ENCODE peak calls at places on chromosomes 3 and 15, in eight cellular contexts. One of them, this sample, is unnamed.

GRCh38 chr15:34374816-34375215 is 7.8 kb upstream of the LPCAT4 start:
- DNase-seq in posterior vena cava: no peak
- DNase-seq in lower lobe of right lung: no peak
- DNase-seq in body of pancreas: no peak
- DNase-seq in activated T-cell treated with anti-CD3 and anti-CD28 coated beads, Interleukin-2, amount 50 U/mL, for 24 hours: no peak
- DNase-seq in nucleus accumbens: no peak
- DNase-seq in T-helper 9 cell: no peak
- DNase-seq in hepatic stellate cell: no peak
- DNase-seq in this sample: no peak

GRCh38 chr3:29695201-29695904 is 414.5 kb downstream of the RBMS3 start:
- DNase-seq in posterior vena cava: no peak
- DNase-seq in lower lobe of right lung: no peak
- DNase-seq in body of pancreas: no peak
- DNase-seq in activated T-cell treated with anti-CD3 and anti-CD28 coated beads, Interleukin-2, amount 50 U/mL, for 24 hours: no peak
- DNase-seq in nucleus accumbens: no peak
- DNase-seq in T-helper 9 cell: no peak
- DNase-seq in hepatic stellate cell: no peak
- DNase-seq in this sample: no peak

GRCh38 chr3:133962879-133963278 is 66.8 kb downstream of the SLCO2A1 start:
- DNase-seq in posterior vena cava: peak; percentile 78
- DNase-seq in lower lobe of right lung: no peak
- DNase-seq in body of pancreas: no peak
- DNase-seq in activated T-cell treated with anti-CD3 and anti-CD28 coated beads, Interleukin-2, amount 50 U/mL, for 24 hours: no peak
- DNase-seq in nucleus accumbens: no peak
- DNase-seq in T-helper 9 cell: no peak
- DNase-seq in hepatic stellate cell: peak; percentile 27
- DNase-seq in this sample: peak; percentile 88

GRCh38 chr3:127036209-127037020 is 53.5 kb downstream of the PLXNA1 start:
- DNase-seq in posterior vena cava: peak; percentile 77
- DNase-seq in lower lobe of right lung: peak; percentile 55
- DNase-seq in body of pancreas: peak; percentile 13
- DNase-seq in activated T-cell treated with anti-CD3 and anti-CD28 coated beads, Interleukin-2, amount 50 U/mL, for 24 hours: no peak
- DNase-seq in nucleus accumbens: no peak
- DNase-seq in T-helper 9 cell: no peak
- DNase-seq in hepatic stellate cell: no peak
- DNase-seq in this sample: no peak

GRCh38 chr3:134373278-134373941 is 837 bp downstream of the AMOTL2 start:
- DNase-seq in posterior vena cava: peak; percentile 92
- DNase-seq in lower lobe of right lung: peak; percentile 88
- DNase-seq in body of pancreas: peak; percentile 88
- DNase-seq in activated T-cell treated with anti-CD3 and anti-CD28 coated beads, Interleukin-2, amount 50 U/mL, for 24 hours: no peak
- DNase-seq in nucleus accumbens: peak; percentile 80
- DNase-seq in T-helper 9 cell: no peak
- DNase-seq in hepatic stellate cell: peak; percentile 87
- DNase-seq in this sample: no peak

GRCh38 chr15:60858511-60859085 is 370.5 kb downstream of the RORA start:
- DNase-seq in posterior vena cava: no peak
- DNase-seq in lower lobe of right lung: no peak
- DNase-seq in body of pancreas: no peak
- DNase-seq in activated T-cell treated with anti-CD3 and anti-CD28 coated beads, Interleukin-2, amount 50 U/mL, for 24 hours: no peak
- DNase-seq in nucleus accumbens: no peak
- DNase-seq in T-helper 9 cell: no peak
- DNase-seq in hepatic stellate cell: no peak
- DNase-seq in this sample: no peak

GRCh38 chr15:30923429-30923828 is 19.7 kb downstream of the FAN1 start:
- DNase-seq in posterior vena cava: no peak
- DNase-seq in lower lobe of right lung: no peak
- DNase-seq in body of pancreas: no peak
- DNase-seq in activated T-cell treated with anti-CD3 and anti-CD28 coated beads, Interleukin-2, amount 50 U/mL, for 24 hours: no peak
- DNase-seq in nucleus accumbens: peak; percentile 69
- DNase-seq in T-helper 9 cell: no peak
- DNase-seq in hepatic stellate cell: no peak
- DNase-seq in this sample: no peak

GRCh38 chr15:48367483-48367882 is 36.3 kb downstream of the DUT start:
- DNase-seq in posterior vena cava: no peak
- DNase-seq in lower lobe of right lung: no peak
- DNase-seq in body of pancreas: no peak
- DNase-seq in activated T-cell treated with anti-CD3 and anti-CD28 coated beads, Interleukin-2, amount 50 U/mL, for 24 hours: no peak
- DNase-seq in nucleus accumbens: no peak
- DNase-seq in T-helper 9 cell: no peak
- DNase-seq in hepatic stellate cell: no peak
- DNase-seq in this sample: no peak

GRCh38 chr3:17473761-17474160 is 268.7 kb downstream of the TBC1D5 start:
- DNase-seq in posterior vena cava: no peak
- DNase-seq in lower lobe of right lung: no peak
- DNase-seq in body of pancreas: no peak
- DNase-seq in activated T-cell treated with anti-CD3 and anti-CD28 coated beads, Interleukin-2, amount 50 U/mL, for 24 hours: no peak
- DNase-seq in nucleus accumbens: no peak
- DNase-seq in T-helper 9 cell: no peak
- DNase-seq in hepatic stellate cell: peak; percentile 6
- DNase-seq in this sample: no peak

GRCh38 chr3:142724682-142725351 is 983 bp downstream of the TRPC1 start:
- DNase-seq in posterior vena cava: peak; percentile 83
- DNase-seq in lower lobe of right lung: peak; percentile 48
- DNase-seq in body of pancreas: peak; percentile 23
- DNase-seq in activated T-cell treated with anti-CD3 and anti-CD28 coated beads, Interleukin-2, amount 50 U/mL, for 24 hours: no peak
- DNase-seq in nucleus accumbens: peak; percentile 47
- DNase-seq in T-helper 9 cell: no peak
- DNase-seq in hepatic stellate cell: peak; percentile 37
- DNase-seq in this sample: no peak

GRCh38 chr3:111538687-111539086 is 3.3 kb upstream of the CD96 start:
- DNase-seq in posterior vena cava: no peak
- DNase-seq in lower lobe of right lung: no peak
- DNase-seq in body of pancreas: no peak
- DNase-seq in activated T-cell treated with anti-CD3 and anti-CD28 coated beads, Interleukin-2, amount 50 U/mL, for 24 hours: no peak
- DNase-seq in nucleus accumbens: no peak
- DNase-seq in T-helper 9 cell: no peak
- DNase-seq in hepatic stellate cell: peak; percentile 26
- DNase-seq in this sample: peak; percentile 29

GRCh38 chr3:124329723-124330122 is 337.8 kb upstream of the ROPN1 start:
- DNase-seq in posterior vena cava: no peak
- DNase-seq in lower lobe of right lung: no peak
- DNase-seq in body of pancreas: no peak
- DNase-seq in activated T-cell treated with anti-CD3 and anti-CD28 coated beads, Interleukin-2, amount 50 U/mL, for 24 hours: no peak
- DNase-seq in nucleus accumbens: no peak
- DNase-seq in T-helper 9 cell: no peak
- DNase-seq in hepatic stellate cell: no peak
- DNase-seq in this sample: no peak

GRCh38 chr15:60396964-60397771 is 618 bp downstream of the ANXA2 start:
- DNase-seq in posterior vena cava: peak; percentile 88
- DNase-seq in lower lobe of right lung: peak; percentile 82
- DNase-seq in body of pancreas: peak; percentile 60
- DNase-seq in activated T-cell treated with anti-CD3 and anti-CD28 coated beads, Interleukin-2, amount 50 U/mL, for 24 hours: peak; percentile 64
- DNase-seq in nucleus accumbens: no peak
- DNase-seq in T-helper 9 cell: peak; percentile 23
- DNase-seq in hepatic stellate cell: peak; percentile 47
- DNase-seq in this sample: peak; percentile 72

GRCh38 chr15:41160639-41161315 is 44.7 kb upstream of the INO80 start:
- DNase-seq in posterior vena cava: peak; percentile 35
- DNase-seq in lower lobe of right lung: no peak
- DNase-seq in body of pancreas: no peak
- DNase-seq in activated T-cell treated with anti-CD3 and anti-CD28 coated beads, Interleukin-2, amount 50 U/mL, for 24 hours: no peak
- DNase-seq in nucleus accumbens: no peak
- DNase-seq in T-helper 9 cell: no peak
- DNase-seq in hepatic stellate cell: no peak
- DNase-seq in this sample: no peak

GRCh38 chr15:44519537-44519936 is 17.4 kb upstream of the EIF3J start:
- DNase-seq in posterior vena cava: no peak
- DNase-seq in lower lobe of right lung: no peak
- DNase-seq in body of pancreas: no peak
- DNase-seq in activated T-cell treated with anti-CD3 and anti-CD28 coated beads, Interleukin-2, amount 50 U/mL, for 24 hours: no peak
- DNase-seq in nucleus accumbens: no peak
- DNase-seq in T-helper 9 cell: no peak
- DNase-seq in hepatic stellate cell: no peak
- DNase-seq in this sample: no peak

GRCh38 chr15:101435761-101436160 is 53.7 kb downstream of the PCSK6 start:
- DNase-seq in posterior vena cava: no peak
- DNase-seq in lower lobe of right lung: no peak
- DNase-seq in body of pancreas: no peak
- DNase-seq in activated T-cell treated with anti-CD3 and anti-CD28 coated beads, Interleukin-2, amount 50 U/mL, for 24 hours: no peak
- DNase-seq in nucleus accumbens: no peak
- DNase-seq in T-helper 9 cell: no peak
- DNase-seq in hepatic stellate cell: no peak
- DNase-seq in this sample: no peak

GRCh38 chr3:47162695-47163022 is 1.3 kb downstream of the SETD2 start:
- DNase-seq in posterior vena cava: no peak
- DNase-seq in lower lobe of right lung: no peak
- DNase-seq in body of pancreas: no peak
- DNase-seq in activated T-cell treated with anti-CD3 and anti-CD28 coated beads, Interleukin-2, amount 50 U/mL, for 24 hours: no peak
- DNase-seq in nucleus accumbens: no peak
- DNase-seq in T-helper 9 cell: no peak
- DNase-seq in hepatic stellate cell: peak; percentile 20
- DNase-seq in this sample: peak; percentile 27

GRCh38 chr3:113751145-113751544 is 4.3 kb downstream of the ATP6V1A start:
- DNase-seq in posterior vena cava: no peak
- DNase-seq in lower lobe of right lung: no peak
- DNase-seq in body of pancreas: no peak
- DNase-seq in activated T-cell treated with anti-CD3 and anti-CD28 coated beads, Interleukin-2, amount 50 U/mL, for 24 hours: no peak
- DNase-seq in nucleus accumbens: no peak
- DNase-seq in T-helper 9 cell: no peak
- DNase-seq in hepatic stellate cell: no peak
- DNase-seq in this sample: no peak

GRCh38 chr3:127791221-127791913 is 30.9 kb downstream of the MGLL start:
- DNase-seq in posterior vena cava: no peak
- DNase-seq in lower lobe of right lung: no peak
- DNase-seq in body of pancreas: no peak
- DNase-seq in activated T-cell treated with anti-CD3 and anti-CD28 coated beads, Interleukin-2, amount 50 U/mL, for 24 hours: no peak
- DNase-seq in nucleus accumbens: no peak
- DNase-seq in T-helper 9 cell: no peak
- DNase-seq in hepatic stellate cell: peak; percentile 49
- DNase-seq in this sample: peak; percentile 38

GRCh38 chr3:183158113-183158512 is 4.4 kb downstream of the LAMP3 start:
- DNase-seq in posterior vena cava: no peak
- DNase-seq in lower lobe of right lung: no peak
- DNase-seq in body of pancreas: no peak
- DNase-seq in activated T-cell treated with anti-CD3 and anti-CD28 coated beads, Interleukin-2, amount 50 U/mL, for 24 hours: no peak
- DNase-seq in nucleus accumbens: no peak
- DNase-seq in T-helper 9 cell: no peak
- DNase-seq in hepatic stellate cell: no peak
- DNase-seq in this sample: no peak

GRCh38 chr3:15512173-15512572 is 9.3 kb downstream of the COLQ start:
- DNase-seq in posterior vena cava: no peak
- DNase-seq in lower lobe of right lung: peak; percentile 80
- DNase-seq in body of pancreas: peak; percentile 56
- DNase-seq in activated T-cell treated with anti-CD3 and anti-CD28 coated beads, Interleukin-2, amount 50 U/mL, for 24 hours: no peak
- DNase-seq in nucleus accumbens: no peak
- DNase-seq in T-helper 9 cell: no peak
- DNase-seq in hepatic stellate cell: peak; percentile 36
- DNase-seq in this sample: no peak

GRCh38 chr15:81411056-81411455 is 37.0 kb upstream of the TMC3 start:
- DNase-seq in posterior vena cava: no peak
- DNase-seq in lower lobe of right lung: no peak
- DNase-seq in body of pancreas: no peak
- DNase-seq in activated T-cell treated with anti-CD3 and anti-CD28 coated beads, Interleukin-2, amount 50 U/mL, for 24 hours: no peak
- DNase-seq in nucleus accumbens: no peak
- DNase-seq in T-helper 9 cell: no peak
- DNase-seq in hepatic stellate cell: no peak
- DNase-seq in this sample: no peak

This sample was measured in NB4.